ENCODE peak calls at places on chromosomes 16 and 17, in four cellular contexts. F is COR-L47, Q is SHP77, M is upper lobe of right lung. Y is an unnamed sample.

GRCh38 chr17:42311240-42312034 is 23.1 kb downstream of the STAT5A start:
- DNase-seq in F (no peak), M (peak), Q (no peak), Y (no peak)

GRCh38 chr16:88321635-88322499 is 60.9 kb upstream of the ZNF469 start:
- DNase-seq in M (no peak), F (no peak), Q (no peak), Y (no peak)

GRCh38 chr17:77546772-77547201 is 406.0 kb downstream of the SEC14L1 start:
- DNase-seq in F (no peak), Q (no peak), M (no peak), Y (no peak)

GRCh38 chr17:1629647-1630310 is 1.1 kb upstream of the SLC43A2 start:
- DNase-seq in F (no peak), Q (peak), M (peak), Y (peak)

GRCh38 chr16:73054131-73054496 is 6.2 kb upstream of the ZFHX3 start:
- DNase-seq in M (no peak), F (no peak), Q (peak), Y (no peak)

GRCh38 chr17:80864751-80865150 is 126.9 kb upstream of the CHMP6 start:
- DNase-seq in Q (no peak), M (no peak), F (no peak), Y (no peak)

GRCh38 chr16:28257256-28257655 is 35.1 kb upstream of the SBK1 start:
- DNase-seq in F (no peak), Q (no peak), M (no peak), Y (no peak)

GRCh38 chr16:84502075-84502474 is 2.4 kb downstream of the MEAK7 start:
- DNase-seq in M (peak), Q (no peak), F (no peak), Y (no peak)

GRCh38 chr17:60904582-60904981 is 226.9 kb downstream of the BCAS3 start:
- DNase-seq in F (no peak), M (no peak), Q (no peak), Y (no peak)

GRCh38 chr17:30517786-30518185 is 40.6 kb downstream of the GOSR1 start:
- DNase-seq in Q (no peak), F (no peak), M (no peak), Y (no peak)

GRCh38 chr17:27466748-27467375 is 10.6 kb downstream of the KSR1 start:
- DNase-seq in M (peak), Q (no peak), F (no peak), Y (no peak)

GRCh38 chr16:24670623-24671454 is 58.6 kb upstream of the TNRC6A start:
- DNase-seq in M (peak), F (peak), Q (peak), Y (peak)

GRCh38 chr16:71927787-71928186 is 32.5 kb downstream of the IST1 start:
- DNase-seq in Q (no peak), M (no peak), F (no peak), Y (no peak)

GRCh38 chr17:207775-208174 is 26.3 kb upstream of the DOC2B start:
- DNase-seq in Q (no peak), F (no peak), M (no peak), Y (no peak)

GRCh38 chr17:51076821-51077220 is 43.8 kb downstream of the SPAG9 start:
- DNase-seq in Q (no peak), F (no peak), M (no peak), Y (no peak)

GRCh38 chr17:41531993-41532392 is 3.9 kb upstream of the KRT19 start:
- DNase-seq in Q (no peak), F (no peak), M (no peak), Y (no peak)

GRCh38 chr17:78583091-78583490 is 5.9 kb upstream of the DNAH17 start:
- DNase-seq in Q (no peak), M (no peak), F (no peak), Y (no peak)

GRCh38 chr17:32960815-32961214 is 30.8 kb upstream of the SPACA3 start:
- DNase-seq in Q (no peak), M (no peak), F (no peak), Y (no peak)

GRCh38 chr17:14361945-14362508 is 61.1 kb downstream of the HS3ST3B1 start:
- DNase-seq in F (no peak), M (no peak), Q (no peak), Y (no peak)

GRCh38 chr16:2467301-2468141 is 3.6 kb upstream of the NTN3 start:
- DNase-seq in Q (peak), F (peak), M (peak), Y (no peak)

GRCh38 chr17:17902877-17903276 is 66.1 kb upstream of the SREBF1 start:
- DNase-seq in Q (no peak), M (no peak), F (no peak), Y (no peak)

GRCh38 chr16:57335361-57335760 is 23.2 kb upstream of the CCL22 start:
- DNase-seq in F (no peak), Q (no peak), M (no peak), Y (no peak)

GRCh38 chr17:49315974-49316570 is 46.0 kb downstream of the ZNF652 start:
- DNase-seq in Q (no peak), F (no peak), M (no peak), Y (peak)

GRCh38 chr17:2017274-2017941 is 7.7 kb downstream of the RTN4RL1 start:
- DNase-seq in F (no peak), M (no peak), Q (no peak), Y (no peak)

GRCh38 chr17:56141046-56141839 is 12.0 kb upstream of the ANKFN1 start:
- DNase-seq in M (no peak), F (no peak), Q (no peak), Y (no peak)